ENCODE peak calls at places on chromosome 10, in seven cellular contexts. One of them, this sample, is unnamed.
A peak's percentile ranks its signal among the peaks of the same experiment; 100 is the strongest.

GRCh38 chr10:88049204-88049603 is 185.8 kb downstream of the PTEN start:
- DNase-seq in HCT116: no peak
- DNase-seq in prostate gland: no peak
- DNase-seq in esophagus muscularis mucosa: no peak
- DNase-seq in H1: no peak
- DNase-seq in upper lobe of left lung: no peak
- DNase-seq in sigmoid colon: no peak
- DNase-seq in this sample: no peak

GRCh38 chr10:106795619-106796018 is 368.9 kb downstream of the SORCS1 start:
- DNase-seq in sigmoid colon: peak; percentile 77
- DNase-seq in H1: no peak
- DNase-seq in upper lobe of left lung: peak; percentile 33
- DNase-seq in HCT116: no peak
- DNase-seq in prostate gland: no peak
- DNase-seq in esophagus muscularis mucosa: no peak
- DNase-seq in this sample: no peak

GRCh38 chr10:62083413-62083794 is 181.9 kb downstream of the ARID5B start:
- DNase-seq in prostate gland: no peak
- DNase-seq in esophagus muscularis mucosa: no peak
- DNase-seq in upper lobe of left lung: no peak
- DNase-seq in sigmoid colon: no peak
- DNase-seq in HCT116: no peak
- DNase-seq in H1: no peak
- DNase-seq in this sample: no peak

GRCh38 chr10:122290833-122291532 is 19.9 kb downstream of the BTBD16 start:
- DNase-seq in sigmoid colon: peak; percentile 46
- DNase-seq in upper lobe of left lung: no peak
- DNase-seq in prostate gland: no peak
- DNase-seq in esophagus muscularis mucosa: no peak
- DNase-seq in HCT116: no peak
- DNase-seq in H1: no peak
- DNase-seq in this sample: peak; percentile 65

GRCh38 chr10:127337801-127338200 is 141.4 kb upstream of the INSYN2A start:
- DNase-seq in HCT116: no peak
- DNase-seq in prostate gland: no peak
- DNase-seq in upper lobe of left lung: no peak
- DNase-seq in sigmoid colon: no peak
- DNase-seq in esophagus muscularis mucosa: no peak
- DNase-seq in H1: no peak
- DNase-seq in this sample: no peak

GRCh38 chr10:43931308-43931930 is 282.7 kb upstream of the ZNF32 start:
- DNase-seq in H1: no peak
- DNase-seq in HCT116: no peak
- DNase-seq in sigmoid colon: no peak
- DNase-seq in prostate gland: no peak
- DNase-seq in upper lobe of left lung: no peak
- DNase-seq in esophagus muscularis mucosa: no peak
- DNase-seq in this sample: no peak

GRCh38 chr10:11699546-11700097 is 42.6 kb upstream of the ECHDC3 start:
- DNase-seq in H1: no peak
- DNase-seq in esophagus muscularis mucosa: no peak
- DNase-seq in upper lobe of left lung: no peak
- DNase-seq in sigmoid colon: no peak
- DNase-seq in prostate gland: no peak
- DNase-seq in HCT116: no peak
- DNase-seq in this sample: no peak

GRCh38 chr10:6035926-6036575 is 26.1 kb downstream of the IL2RA start:
- DNase-seq in HCT116: no peak
- DNase-seq in H1: peak; percentile 38
- DNase-seq in upper lobe of left lung: no peak
- DNase-seq in esophagus muscularis mucosa: peak; percentile 75
- DNase-seq in prostate gland: no peak
- DNase-seq in sigmoid colon: peak; percentile 5
- DNase-seq in this sample: peak; percentile 43

GRCh38 chr10:115558252-115558651 is 465.1 kb downstream of the ATRNL1 start:
- DNase-seq in sigmoid colon: no peak
- DNase-seq in HCT116: no peak
- DNase-seq in H1: no peak
- DNase-seq in prostate gland: no peak
- DNase-seq in esophagus muscularis mucosa: no peak
- DNase-seq in upper lobe of left lung: no peak
- DNase-seq in this sample: no peak

GRCh38 chr10:34710391-34710751 is 104.7 kb downstream of the PARD3 start:
- DNase-seq in esophagus muscularis mucosa: no peak
- DNase-seq in HCT116: no peak
- DNase-seq in upper lobe of left lung: no peak
- DNase-seq in sigmoid colon: peak; percentile 85
- DNase-seq in prostate gland: no peak
- DNase-seq in H1: no peak
- DNase-seq in this sample: no peak

GRCh38 chr10:70130878-70131559 is 1.6 kb downstream of the AIFM2 start:
- DNase-seq in prostate gland: no peak
- DNase-seq in HCT116: no peak
- DNase-seq in H1: no peak
- DNase-seq in esophagus muscularis mucosa: peak; percentile 89
- DNase-seq in sigmoid colon: peak; percentile 74
- DNase-seq in upper lobe of left lung: peak; percentile 41
- DNase-seq in this sample: no peak

GRCh38 chr10:32321016-32321631 is 25.8 kb downstream of the EPC1 start:
- DNase-seq in H1: no peak
- DNase-seq in esophagus muscularis mucosa: no peak
- DNase-seq in sigmoid colon: no peak
- DNase-seq in prostate gland: no peak
- DNase-seq in HCT116: no peak
- DNase-seq in upper lobe of left lung: no peak
- DNase-seq in this sample: no peak

GRCh38 chr10:132151951-132152505 is 34.7 kb upstream of the DPYSL4 start:
- DNase-seq in HCT116: no peak
- DNase-seq in H1: no peak
- DNase-seq in upper lobe of left lung: no peak
- DNase-seq in sigmoid colon: no peak
- DNase-seq in prostate gland: no peak
- DNase-seq in esophagus muscularis mucosa: no peak
- DNase-seq in this sample: no peak

GRCh38 chr10:124323806-124324205 is 94.9 kb downstream of the OAT start:
- DNase-seq in esophagus muscularis mucosa: no peak
- DNase-seq in prostate gland: no peak
- DNase-seq in HCT116: no peak
- DNase-seq in H1: no peak
- DNase-seq in upper lobe of left lung: no peak
- DNase-seq in sigmoid colon: peak; percentile 41
- DNase-seq in this sample: no peak

GRCh38 chr10:79054203-79055099 is 14.3 kb upstream of the ZMIZ1 start:
- DNase-seq in sigmoid colon: peak; percentile 53
- DNase-seq in prostate gland: peak; percentile 22
- DNase-seq in esophagus muscularis mucosa: no peak
- DNase-seq in upper lobe of left lung: peak; percentile 70
- DNase-seq in H1: no peak
- DNase-seq in HCT116: no peak
- DNase-seq in this sample: no peak

GRCh38 chr10:99984201-99984600 is 25.5 kb downstream of the DNMBP start:
- DNase-seq in HCT116: no peak
- DNase-seq in esophagus muscularis mucosa: no peak
- DNase-seq in sigmoid colon: no peak
- DNase-seq in prostate gland: no peak
- DNase-seq in upper lobe of left lung: no peak
- DNase-seq in H1: no peak
- DNase-seq in this sample: no peak

GRCh38 chr10:100148353-100149211 is 37.2 kb downstream of the ERLIN1 start:
- DNase-seq in upper lobe of left lung: no peak
- DNase-seq in HCT116: peak; percentile 60
- DNase-seq in sigmoid colon: no peak
- DNase-seq in prostate gland: no peak
- DNase-seq in esophagus muscularis mucosa: peak; percentile 74
- DNase-seq in H1: no peak
- DNase-seq in this sample: no peak

GRCh38 chr10:6396652-6397051 is 183.4 kb downstream of the PRKCQ start:
- DNase-seq in esophagus muscularis mucosa: no peak
- DNase-seq in HCT116: no peak
- DNase-seq in upper lobe of left lung: no peak
- DNase-seq in H1: no peak
- DNase-seq in prostate gland: no peak
- DNase-seq in sigmoid colon: no peak
- DNase-seq in this sample: no peak

GRCh38 chr10:123994417-123995081 is 98.8 kb downstream of the CHST15 start:
- DNase-seq in HCT116: peak; percentile 74
- DNase-seq in sigmoid colon: peak; percentile 93
- DNase-seq in H1: peak; percentile 100
- DNase-seq in esophagus muscularis mucosa: peak; percentile 96
- DNase-seq in prostate gland: peak; percentile 80
- DNase-seq in upper lobe of left lung: peak; percentile 89
- DNase-seq in this sample: peak; percentile 91

GRCh38 chr10:31622993-31623392 is 304.0 kb downstream of the ZEB1 start:
- DNase-seq in sigmoid colon: peak; percentile 69
- DNase-seq in esophagus muscularis mucosa: no peak
- DNase-seq in upper lobe of left lung: no peak
- DNase-seq in H1: no peak
- DNase-seq in prostate gland: no peak
- DNase-seq in HCT116: no peak
- DNase-seq in this sample: no peak

DNA sequence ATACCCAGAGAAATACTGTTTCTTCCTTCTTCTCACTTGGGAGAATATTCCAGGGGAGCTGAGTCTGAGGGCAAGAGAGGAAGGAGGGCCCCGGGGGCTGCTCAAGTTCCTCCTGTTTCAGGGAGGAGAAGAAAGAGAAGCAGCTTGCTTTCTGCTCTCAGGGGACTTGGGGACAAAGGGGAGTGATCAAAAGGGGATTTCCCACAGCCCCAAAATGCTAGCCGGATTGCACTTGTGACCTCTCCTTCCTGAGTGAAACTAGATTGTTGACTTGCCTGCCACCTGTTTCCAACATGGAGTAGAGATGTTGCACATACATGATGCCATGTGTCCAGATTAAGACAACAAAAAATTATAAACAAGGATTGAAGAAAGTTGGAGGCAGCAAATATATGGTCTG is 28.7 kb upstream of the PDCD4 start:
- DNase-seq in H1: no peak
- DNase-seq in upper lobe of left lung: no peak
- DNase-seq in prostate gland: no peak
- DNase-seq in HCT116: no peak
- DNase-seq in sigmoid colon: peak; percentile 61
- DNase-seq in esophagus muscularis mucosa: no peak
- DNase-seq in this sample: no peak
- H3K4me1 ChIP-seq in H1: no peaks in the 10 kb centered on the region
- H3K4me1 ChIP-seq in upper lobe of left lung: peaks cover 9% of the 10 kb centered on the region
- H3K4me1 ChIP-seq in prostate gland: peaks cover 17% of the 10 kb centered on the region
- H3K4me1 ChIP-seq in HCT116: no peaks in the 10 kb centered on the region
- H3K4me1 ChIP-seq in sigmoid colon: peaks cover 10% of the 10 kb centered on the region
- H3K4me1 ChIP-seq in esophagus muscularis mucosa: peaks cover 6% of the 10 kb centered on the region
- H3K4me1 ChIP-seq in this sample: peaks cover 55% of the 10 kb centered on the region

GRCh38 chr10:54866666-54867065 is 65.6 kb upstream of the PCDH15 start:
- DNase-seq in prostate gland: no peak
- DNase-seq in esophagus muscularis mucosa: no peak
- DNase-seq in HCT116: no peak
- DNase-seq in H1: no peak
- DNase-seq in upper lobe of left lung: no peak
- DNase-seq in sigmoid colon: no peak
- DNase-seq in this sample: no peak
- TF ChIP-seq POLR2AphosphoS5 in prostate gland: no peak
- TF ChIP-seq POLR2AphosphoS5 in esophagus muscularis mucosa: no peak
- TF ChIP-seq POLR2AphosphoS5 in HCT116: no peak
- TF ChIP-seq POLR2AphosphoS5 in H1: no peak
- TF ChIP-seq POLR2AphosphoS5 in upper lobe of left lung: no peak
- TF ChIP-seq POLR2AphosphoS5 in sigmoid colon: no peak
- TF ChIP-seq POLR2AphosphoS5 in this sample: no peak

GRCh38 chr10:71211053-71211452 is 1.3 kb upstream of the UNC5B start:
- DNase-seq in upper lobe of left lung: no peak
- DNase-seq in esophagus muscularis mucosa: no peak
- DNase-seq in prostate gland: no peak
- DNase-seq in sigmoid colon: no peak
- DNase-seq in HCT116: no peak
- DNase-seq in H1: no peak
- DNase-seq in this sample: no peak

GRCh38 chr10:71213127-71213616 is 802 bp downstream of the UNC5B start:
- DNase-seq in upper lobe of left lung: peak; percentile 81
- DNase-seq in esophagus muscularis mucosa: no peak
- DNase-seq in sigmoid colon: peak; percentile 84
- DNase-seq in prostate gland: peak; percentile 87
- DNase-seq in H1: peak; percentile 66
- DNase-seq in HCT116: peak; percentile 36
- DNase-seq in this sample: no peak

GRCh38 chr10:71213761-71214440 is 1.5 kb downstream of the UNC5B start:
- DNase-seq in esophagus muscularis mucosa: no peak
- DNase-seq in upper lobe of left lung: no peak
- DNase-seq in prostate gland: no peak
- DNase-seq in H1: no peak
- DNase-seq in sigmoid colon: no peak
- DNase-seq in HCT116: no peak
- DNase-seq in this sample: no peak

GRCh38 chr10:71211759-71212248 is 566 bp upstream of the UNC5B start:
- DNase-seq in upper lobe of left lung: no peak
- DNase-seq in esophagus muscularis mucosa: no peak
- DNase-seq in HCT116: no peak
- DNase-seq in sigmoid colon: no peak
- DNase-seq in H1: no peak
- DNase-seq in prostate gland: no peak
- DNase-seq in this sample: no peak

DNA sequence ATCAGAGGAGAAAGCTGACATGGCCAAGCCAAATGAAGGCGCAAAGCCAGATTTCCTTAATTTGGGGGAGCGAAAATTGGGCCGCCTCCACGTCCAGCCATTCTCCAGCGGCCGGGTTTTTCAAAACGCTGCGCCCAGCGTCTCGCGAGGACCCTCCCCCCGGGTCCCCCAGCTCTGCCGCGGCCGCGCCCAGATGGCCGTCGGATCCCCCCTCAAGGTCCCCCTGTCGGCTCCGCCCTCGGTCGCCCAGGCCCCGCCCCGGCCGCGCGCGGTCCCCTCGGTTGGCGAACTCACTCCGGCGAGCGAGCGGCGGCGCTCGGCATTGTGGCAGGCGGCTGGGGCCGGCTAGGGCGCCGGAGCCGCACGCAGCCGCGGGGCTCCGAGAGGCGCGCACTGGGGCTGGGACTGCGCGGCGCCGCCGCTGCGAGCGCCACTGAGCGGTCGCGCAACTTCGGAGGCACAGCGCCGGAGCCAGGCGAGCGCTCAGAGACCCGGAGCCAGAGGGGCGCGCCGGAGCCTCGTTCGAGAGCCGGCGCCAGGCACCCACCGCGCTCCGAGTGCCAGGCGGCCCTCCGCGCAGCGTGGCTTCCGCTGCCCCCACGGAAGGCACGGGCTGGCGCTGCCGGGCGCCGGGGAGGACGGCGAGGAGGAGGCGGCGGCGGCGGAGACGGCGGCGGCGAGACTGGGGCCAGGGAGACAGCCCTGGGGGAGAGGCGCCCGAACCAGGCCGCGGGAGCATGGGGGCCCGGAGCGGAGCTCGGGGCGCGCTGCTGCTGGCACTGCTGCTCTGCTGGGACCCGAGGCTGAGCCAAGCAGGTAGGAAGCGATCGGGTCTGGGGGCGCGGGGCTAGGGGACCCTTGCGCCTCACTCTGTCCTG is at the start of gene UNC5B:
- DNase-seq in upper lobe of left lung: peak; percentile 84
- DNase-seq in HCT116: peak; percentile 76
- DNase-seq in prostate gland: peak; percentile 88
- DNase-seq in H1: peak; percentile 96
- DNase-seq in sigmoid colon: peak; percentile 94
- DNase-seq in esophagus muscularis mucosa: no peak
- DNase-seq in this sample: no peak
- TF ChIP-seq POLR2A in upper lobe of left lung: no peak
- TF ChIP-seq POLR2A in HCT116: peak; percentile 81
- TF ChIP-seq POLR2A in prostate gland: peak; percentile 96
- TF ChIP-seq POLR2A in H1: peak; percentile 60
- TF ChIP-seq POLR2A in sigmoid colon: no peak
- TF ChIP-seq POLR2A in esophagus muscularis mucosa: no peak
- TF ChIP-seq POLR2A in this sample: peak; percentile 92

GRCh38 chr10:89283988-89284475 is 17.8 kb upstream of the IFIT2 start:
- DNase-seq in upper lobe of left lung: no peak
- DNase-seq in prostate gland: no peak
- DNase-seq in esophagus muscularis mucosa: no peak
- DNase-seq in HCT116: no peak
- DNase-seq in H1: no peak
- DNase-seq in sigmoid colon: peak; percentile 92
- DNase-seq in this sample: peak; percentile 90
- H3K4me1 ChIP-seq in upper lobe of left lung: peaks cover 12% of the 10 kb centered on the region
- H3K4me1 ChIP-seq in prostate gland: peaks cover 7% of the 10 kb centered on the region
- H3K4me1 ChIP-seq in esophagus muscularis mucosa: peaks cover 32% of the 10 kb centered on the region
- H3K4me1 ChIP-seq in HCT116: peaks cover 35% of the 10 kb centered on the region
- H3K4me1 ChIP-seq in H1: peaks cover 4% of the 10 kb centered on the region
- H3K4me1 ChIP-seq in sigmoid colon: peaks cover 34% of the 10 kb centered on the region
- H3K4me1 ChIP-seq in this sample: peaks cover 34% of the 10 kb centered on the region